ENCODE peak calls at places on chromosomes 5 and 9, in six cellular contexts. F is SK-N-DZ; M is naive thymus-derived CD8-positive, alpha-beta T cell; G is astrocyte of the spinal cord; V is AG04450; K is adrenal gland. E is an unnamed sample.

GRCh38 chr9:124873664-124874063 is 11.7 kb downstream of the ARPC5L start:
- DNase-seq in F (no peak), M (no peak), G (no peak), V (no peak), K (no peak), E (no peak)

GRCh38 chr5:80713640-80714039 is 58.9 kb upstream of the DHFR start:
- DNase-seq in F (no peak), M (no peak), G (no peak), V (no peak), K (no peak), E (no peak)

GRCh38 chr9:102892025-102892424 is 103.1 kb upstream of the CYLC2 start:
- DNase-seq in F (no peak), M (no peak), G (no peak), V (no peak), K (no peak), E (no peak)

GRCh38 chr9:69672828-69673640 is 863 bp upstream of the APBA1 start:
- DNase-seq in F (peak), M (peak), G (peak), V (peak), K (peak), E (peak)

GRCh38 chr5:147743686-147744332 is 38.7 kb downstream of the JAKMIP2 start:
- DNase-seq in F (no peak), M (no peak), G (no peak), V (no peak), K (peak), E (no peak)

GRCh38 chr5:39638803-39639202 is 214.0 kb upstream of the DAB2 start:
- DNase-seq in F (no peak), M (no peak), G (no peak), V (no peak), K (no peak), E (no peak)

GRCh38 chr9:26946753-26947727 is at the start of gene PLAA:
- DNase-seq in F (peak), M (peak), G (peak), V (peak), K (peak), E (peak)

GRCh38 chr5:131496400-131496713 is 138.7 kb downstream of the RAPGEF6 start:
- DNase-seq in F (no peak), M (no peak), G (no peak), V (no peak), K (no peak), E (no peak)

GRCh38 chr9:136538599-136539426 is 7.0 kb downstream of the NOTCH1 start:
- DNase-seq in F (no peak), M (peak), G (no peak), V (no peak), K (no peak), E (peak)

GRCh38 chr5:5191906-5192305 is 51.8 kb downstream of the ADAMTS16 start:
- DNase-seq in F (no peak), M (no peak), G (no peak), V (no peak), K (no peak), E (no peak)

GRCh38 chr5:458547-459353 is 15.8 kb downstream of the EXOC3 start:
- DNase-seq in F (no peak), M (no peak), G (no peak), V (no peak), K (no peak), E (no peak)

GRCh38 chr9:4084440-4084818 is 215.4 kb downstream of the GLIS3 start:
- DNase-seq in F (no peak), M (no peak), G (peak), V (peak), K (no peak), E (no peak)

GRCh38 chr5:13609504-13609903 is 335.0 kb downstream of the DNAH5 start:
- DNase-seq in F (no peak), M (no peak), G (no peak), V (no peak), K (no peak), E (no peak)

GRCh38 chr9:128911529-128912035 is 9.2 kb upstream of the PHYHD1 start:
- DNase-seq in F (no peak), M (no peak), G (peak), V (no peak), K (peak), E (no peak)

GRCh38 chr5:135398855-135399837 is at the start of gene MACROH2A1:
- DNase-seq in F (peak), M (peak), G (peak), V (no peak), K (peak), E (peak)

GRCh38 chr5:42235241-42235640 is 188.0 kb upstream of the GHR start:
- DNase-seq in F (no peak), M (no peak), G (no peak), V (no peak), K (no peak), E (no peak)

GRCh38 chr5:72138943-72139467 is 31.7 kb downstream of the MAP1B start:
- DNase-seq in F (peak), M (no peak), G (peak), V (peak), K (peak), E (no peak)

GRCh38 chr5:116032094-116032517 is at the start of gene ARL14EPL:
- DNase-seq in F (no peak), M (no peak), G (peak), V (peak), K (peak), E (no peak)

GRCh38 chr9:110217656-110218099 is 9.7 kb upstream of the C9orf152 start:
- DNase-seq in F (peak), M (no peak), G (peak), V (peak), K (no peak), E (no peak)

GRCh38 chr5:10624244-10624643 is 60.4 kb downstream of the ANKRD33B start:
- DNase-seq in F (no peak), M (no peak), G (no peak), V (no peak), K (no peak), E (no peak)

GRCh38 chr9:115604831-115605483 is 487.0 kb upstream of the TNC start:
- DNase-seq in F (no peak), M (no peak), G (peak), V (no peak), K (no peak), E (no peak)

GRCh38 chr5:9421823-9422354 is 124.0 kb downstream of the SEMA5A start:
- DNase-seq in F (no peak), M (no peak), G (peak), V (no peak), K (no peak), E (no peak)

GRCh38 chr9:121598167-121599000 is 53.0 kb upstream of the DAB2IP start:
- DNase-seq in F (peak), M (no peak), G (peak), V (peak), K (peak), E (no peak)

GRCh38 chr5:95870105-95870672 is 47.7 kb upstream of the GLRX start:
- DNase-seq in F (no peak), M (no peak), G (peak), V (no peak), K (no peak), E (no peak)